ENCODE peak calls at places on chromosomes 12 and 14, in nine cellular contexts. B, J, O, A, F, U, Z, D and R are unnamed samples.

GRCh38 chr12:122646568-122647220 is 56.5 kb downstream of the HCAR2 start:
- DNase-seq in B (peak; percentile 59), J (no peak), O (peak; percentile 86), A (no peak), F (no peak), U (peak; percentile 27), Z (no peak), D (peak; percentile 57), R (no peak)

GRCh38 chr14:65940056-65940735 is 527.7 kb downstream of the FUT8 start:
- DNase-seq in B (no peak), J (no peak), O (no peak), A (no peak), F (peak; percentile 57), U (peak; percentile 50), Z (no peak), D (no peak), R (no peak)

GRCh38 chr14:102140027-102140749 is 491 bp downstream of the WDR20 start:
- DNase-seq in B (no peak), J (peak; percentile 52), O (peak; percentile 28), A (no peak), F (peak; percentile 29), U (peak; percentile 50), Z (no peak), D (peak; percentile 54), R (no peak)

GRCh38 chr12:53097207-53097563 is 282 bp upstream of the IGFBP6 start:
- DNase-seq in B (peak; percentile 39), J (no peak), O (peak; percentile 40), A (no peak), F (no peak), U (no peak), Z (no peak), D (no peak), R (no peak)

GRCh38 chr12:57795354-57795753 is 12.8 kb downstream of the TSFM start:
- DNase-seq in B (no peak), J (no peak), O (no peak), A (no peak), F (no peak), U (no peak), Z (no peak), D (no peak), R (no peak)

GRCh38 chr12:111455448-111456320 is 50.0 kb downstream of the SH2B3 start:
- DNase-seq in B (peak; percentile 61), J (no peak), O (peak; percentile 74), A (no peak), F (no peak), U (no peak), Z (no peak), D (no peak), R (no peak)

GRCh38 chr14:73259837-73260236 is 22.5 kb downstream of the PAPLN start:
- DNase-seq in B (no peak), J (peak; percentile 39), O (no peak), A (no peak), F (no peak), U (no peak), Z (no peak), D (no peak), R (no peak)

GRCh38 chr12:94942663-94943062 is 60.8 kb downstream of the NDUFA12 start:
- DNase-seq in B (no peak), J (no peak), O (no peak), A (no peak), F (no peak), U (no peak), Z (no peak), D (no peak), R (no peak)

GRCh38 chr12:118880745-118881144 is 100.6 kb upstream of the SRRM4 start:
- DNase-seq in B (no peak), J (no peak), O (no peak), A (no peak), F (no peak), U (no peak), Z (no peak), D (no peak), R (no peak)

DNA sequence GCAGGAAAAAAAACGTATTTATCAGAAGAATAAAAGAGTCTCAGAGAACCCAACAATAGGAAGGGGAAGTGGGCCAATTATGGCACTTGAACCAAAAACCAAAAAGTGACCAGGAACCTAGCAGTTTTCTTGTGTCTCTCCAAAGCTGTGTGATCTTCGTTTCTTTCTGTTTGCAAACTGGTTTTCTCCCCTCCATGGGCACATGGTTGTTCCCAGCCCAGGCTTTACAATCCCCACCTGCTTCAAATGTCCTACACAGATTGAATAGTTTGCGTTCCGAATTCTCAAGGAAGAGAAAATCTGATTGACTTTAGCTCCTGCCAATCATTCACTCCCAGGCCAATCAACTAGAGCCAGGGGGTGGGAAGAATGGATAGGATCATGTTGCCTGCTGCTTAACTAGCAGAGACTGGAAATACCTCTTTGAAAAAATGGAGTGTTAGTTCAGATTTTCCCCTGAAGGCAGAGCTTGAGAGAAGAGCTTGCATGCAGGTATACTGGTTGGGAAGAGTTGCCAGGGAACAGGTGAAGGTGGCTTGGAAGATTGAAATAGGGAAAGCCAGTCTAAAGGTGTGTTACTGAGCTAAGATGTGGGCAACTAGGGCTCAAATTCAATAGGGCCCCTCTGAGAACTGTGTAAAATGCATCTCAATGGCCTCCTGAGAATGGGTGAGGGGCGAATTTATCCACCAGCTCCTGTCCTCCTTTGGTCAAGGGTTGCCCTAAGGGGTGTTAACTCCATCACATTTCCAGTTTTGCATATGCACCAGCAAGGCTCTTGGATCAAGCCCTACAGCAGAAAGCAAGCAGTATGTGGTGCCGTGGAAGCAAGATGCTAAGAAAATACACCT is 106.4 kb upstream of the SRRM4 start:
- DNase-seq in B (no peak), J (no peak), O (no peak), A (peak; percentile 65), F (peak; percentile 11), U (no peak), Z (no peak), D (no peak), R (peak; percentile 79)
- H3K4me3 ChIP-seq in B (no peak overlapping the region), J (no peak overlapping the region), O (no peak overlapping the region), A (peak overlapping the region; percentile 5), F (no peak overlapping the region), U (no peak overlapping the region), Z (no peak overlapping the region), D (no peak overlapping the region), R (no peak overlapping the region)

GRCh38 chr12:6090786-6091185 is 33.7 kb downstream of the VWF start:
- DNase-seq in B (peak; percentile 58), J (no peak), O (peak; percentile 47), A (no peak), F (no peak), U (no peak), Z (no peak), D (no peak), R (no peak)

GRCh38 chr12:6091786-6092566 is 32.5 kb downstream of the VWF start:
- DNase-seq in B (no peak), J (no peak), O (no peak), A (no peak), F (no peak), U (no peak), Z (no peak), D (no peak), R (no peak)

GRCh38 chr12:6095269-6095668 is 29.2 kb downstream of the VWF start:
- DNase-seq in B (no peak), J (no peak), O (no peak), A (no peak), F (no peak), U (no peak), Z (no peak), D (no peak), R (no peak)

GRCh38 chr12:6093764-6094163 is 30.7 kb downstream of the VWF start:
- DNase-seq in B (no peak), J (no peak), O (no peak), A (no peak), F (no peak), U (no peak), Z (no peak), D (no peak), R (no peak)

DNA sequence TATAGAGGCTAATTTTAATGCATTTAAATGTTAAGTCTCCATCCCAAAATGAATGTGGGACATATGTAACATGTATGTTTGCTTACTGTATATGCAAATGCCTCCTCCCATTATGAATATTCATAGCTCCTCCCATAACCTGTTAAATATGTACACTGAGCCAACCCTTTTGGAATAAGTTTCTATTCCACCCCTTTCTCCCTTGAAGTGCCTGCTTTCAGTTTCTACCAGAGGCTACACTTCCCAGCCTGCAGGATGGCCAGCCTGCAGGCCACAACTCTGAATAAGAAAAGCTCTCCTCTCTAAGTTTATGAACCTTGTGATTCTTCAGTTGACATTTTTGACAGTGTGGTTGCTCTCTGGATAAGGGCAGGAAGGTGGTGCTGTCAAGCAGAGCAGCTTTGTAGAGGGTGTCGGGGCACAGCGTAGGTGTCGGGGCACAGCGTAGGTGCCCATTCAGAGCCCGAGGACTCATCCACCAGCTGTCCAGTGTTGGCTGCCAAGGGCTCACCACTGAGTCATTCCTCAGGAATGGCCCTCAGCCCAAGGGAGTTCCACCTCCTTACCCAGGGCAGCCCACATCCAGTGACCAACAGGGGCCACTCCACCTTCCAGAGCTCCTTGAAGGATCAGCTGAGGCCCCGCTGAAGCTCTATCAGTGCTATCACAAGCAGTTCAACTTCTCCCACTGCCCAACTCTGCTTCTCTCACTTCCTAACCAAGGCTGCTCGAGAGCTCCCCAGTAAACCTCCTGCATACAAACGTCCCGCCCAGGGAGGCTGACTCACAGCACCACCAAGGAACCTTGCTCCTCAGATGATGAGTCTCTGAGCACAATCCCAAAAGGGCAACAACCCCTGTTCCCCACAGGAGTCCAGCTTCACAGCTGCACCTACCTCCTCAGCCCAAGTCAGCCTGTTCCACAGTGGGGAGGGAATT is 31.4 kb downstream of the VWF start:
- DNase-seq in B (peak; percentile 89), J (no peak), O (peak; percentile 83), A (no peak), F (no peak), U (no peak), Z (no peak), D (peak; percentile 82), R (no peak)
- H3K4me3 ChIP-seq in B (peak overlapping the region; percentile 13), J (no peak overlapping the region), O (no peak overlapping the region), A (no peak overlapping the region), F (no peak overlapping the region), U (no peak overlapping the region), Z (no peak overlapping the region), D (no peak overlapping the region), R (no peak overlapping the region)

GRCh38 chr12:104473374-104473983 is 16.7 kb downstream of the CHST11 start:
- DNase-seq in B (no peak), J (no peak), O (no peak), A (no peak), F (no peak), U (peak; percentile 80), Z (no peak), D (no peak), R (no peak)

GRCh38 chr12:104472748-104473147 is 16.0 kb downstream of the CHST11 start:
- DNase-seq in B (no peak), J (no peak), O (no peak), A (no peak), F (no peak), U (no peak), Z (no peak), D (no peak), R (no peak)

GRCh38 chr12:104477812-104478388 is 21.2 kb downstream of the CHST11 start:
- DNase-seq in B (no peak), J (no peak), O (no peak), A (no peak), F (no peak), U (no peak), Z (no peak), D (no peak), R (no peak)

GRCh38 chr12:104478396-104479140 is 21.8 kb downstream of the CHST11 start:
- DNase-seq in B (no peak), J (peak; percentile 68), O (no peak), A (no peak), F (no peak), U (peak; percentile 90), Z (no peak), D (no peak), R (no peak)

DNA sequence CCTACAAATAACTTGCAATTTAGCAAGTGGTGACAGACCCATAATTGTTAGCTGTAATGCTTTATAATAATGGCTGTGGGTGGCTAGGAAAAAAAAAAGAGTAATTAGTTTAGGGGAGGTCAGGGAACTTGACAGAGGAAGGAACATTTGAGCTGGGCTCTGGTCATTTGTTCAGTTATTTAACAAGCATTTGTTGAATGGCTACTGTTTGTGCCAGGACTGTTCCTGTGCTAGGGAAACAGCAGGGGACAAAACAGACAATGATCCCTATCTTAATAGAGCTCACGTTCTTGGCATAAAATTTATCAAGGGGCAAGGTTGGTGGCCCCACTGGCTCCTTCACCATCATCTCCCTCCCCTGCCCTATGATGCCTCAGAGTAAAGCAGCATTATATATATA is 18.5 kb downstream of the CHST11 start:
- DNase-seq in B (no peak), J (no peak), O (no peak), A (no peak), F (no peak), U (no peak), Z (no peak), D (no peak), R (no peak)
- H3K4me3 ChIP-seq in B (no peak overlapping the region), J (no peak overlapping the region), O (no peak overlapping the region), A (no peak overlapping the region), F (no peak overlapping the region), U (no peak overlapping the region), Z (no peak overlapping the region), D (no peak overlapping the region), R (no peak overlapping the region)

GRCh38 chr14:100165825-100166520 is 6.5 kb upstream of the DEGS2 start:
- DNase-seq in B (no peak), J (no peak), O (no peak), A (no peak), F (no peak), U (no peak), Z (no peak), D (no peak), R (no peak)
- H3K4me3 ChIP-seq in B (no peak overlapping the region), J (peak overlapping the region; percentile 56), O (peak overlapping the region; percentile 36), A (peak overlapping the region; percentile 5), F (no peak overlapping the region), U (peak overlapping the region; percentile 54), Z (peak overlapping the region; percentile 40), D (no peak overlapping the region), R (peak overlapping the region; percentile 12)